ENCODE peak calls at places on chromosomes 13 and 19, in seven cellular contexts. H is activated CD4-positive, CD25-positive, alpha-beta regulatory T cell; G is T-helper 22 cell; U is lower lobe of right lung; S is anterior cingulate cortex; R is MV-4-11; I is breast epithelium. V is an unnamed sample.

GRCh38 chr19:19602136-19602712 is 16.3 kb downstream of the PBX4 start:
- DNase-seq in H (no peak), I (no peak), R (no peak), U (no peak), S (no peak), G (peak; percentile 67), V (no peak)

GRCh38 chr13:19634129-19634740 is 776 bp downstream of the MPHOSPH8 start:
- DNase-seq in G (peak; percentile 2), R (peak; percentile 21), S (no peak), I (peak; percentile 23), H (no peak), U (no peak), V (peak; percentile 35)

GRCh38 chr13:36294061-36294460 is 3.6 kb downstream of the CCDC169 start:
- DNase-seq in H (no peak), I (no peak), G (no peak), U (no peak), R (no peak), S (no peak), V (no peak)

GRCh38 chr19:48660854-48661731 is 11.7 kb downstream of the NTN5 start:
- DNase-seq in U (peak; percentile 90), G (peak; percentile 56), H (peak; percentile 57), R (peak; percentile 98), I (peak; percentile 83), S (peak; percentile 59), V (peak; percentile 95)

GRCh38 chr19:38644719-38645118 is 2.7 kb upstream of the ACTN4 start:
- DNase-seq in R (no peak), S (no peak), H (no peak), G (no peak), I (no peak), U (no peak), V (peak; percentile 79)

GRCh38 chr13:47168086-47168485 is 271.2 kb upstream of the HTR2A start:
- DNase-seq in G (no peak), H (no peak), R (peak; percentile 80), I (no peak), S (no peak), U (no peak), V (no peak)

GRCh38 chr13:32811297-32811800 is 204.9 kb upstream of the KL start:
- DNase-seq in U (no peak), H (no peak), G (no peak), I (no peak), S (no peak), R (peak; percentile 85), V (no peak)

GRCh38 chr13:101621099-101621498 is 168.6 kb downstream of the ITGBL1 start:
- DNase-seq in S (no peak), U (no peak), R (no peak), I (no peak), G (no peak), H (no peak), V (no peak)

GRCh38 chr13:94384217-94384905 is 95.1 kb downstream of the DCT start:
- DNase-seq in R (no peak), U (no peak), I (no peak), G (no peak), S (no peak), H (no peak), V (no peak)

GRCh38 chr19:28569132-28570114 is 643.5 kb downstream of the UQCRFS1 start:
- DNase-seq in U (no peak), G (no peak), I (no peak), R (no peak), H (no peak), S (no peak), V (no peak)

GRCh38 chr13:112781881-112782361 is 92.1 kb downstream of the ATP11A start:
- DNase-seq in U (peak; percentile 66), H (no peak), S (no peak), I (no peak), G (no peak), R (no peak), V (no peak)

GRCh38 chr13:29480893-29481525 is 114.5 kb downstream of the SLC7A1 start:
- DNase-seq in G (no peak), I (no peak), R (peak; percentile 16), H (no peak), S (peak; percentile 9), U (no peak), V (no peak)

GRCh38 chr13:60690607-60691006 is 293.6 kb downstream of the TDRD3 start:
- DNase-seq in H (no peak), U (no peak), S (no peak), I (no peak), G (no peak), R (no peak), V (no peak)

GRCh38 chr13:30971575-30971974 is 39.1 kb downstream of the TEX26 start:
- DNase-seq in I (no peak), S (no peak), H (no peak), U (no peak), R (no peak), G (no peak), V (no peak)

GRCh38 chr19:52638601-52639000 is 446 bp upstream of the ZNF83 start:
- DNase-seq in G (no peak), S (peak; percentile 25), U (peak; percentile 54), I (peak; percentile 29), H (no peak), R (peak; percentile 33), V (no peak)

GRCh38 chr19:15529774-15530372 is 21.5 kb downstream of the CYP4F22 start:
- DNase-seq in R (no peak), I (no peak), U (no peak), S (no peak), H (no peak), G (no peak), V (no peak)

GRCh38 chr13:65032825-65033224 is 2197.3 kb downstream of the PCDH9 start:
- DNase-seq in S (no peak), U (no peak), H (no peak), G (no peak), I (no peak), R (no peak), V (no peak)

GRCh38 chr19:48341006-48341405 is 15.7 kb downstream of the EMP3 start:
- DNase-seq in R (no peak), H (no peak), U (no peak), G (no peak), S (peak; percentile 38), I (no peak), V (no peak)

GRCh38 chr19:4913996-4914735 is 4.9 kb downstream of the UHRF1 start:
- DNase-seq in H (no peak), S (no peak), G (no peak), R (no peak), I (no peak), U (no peak), V (no peak)

GRCh38 chr13:30299746-30300145 is 7.6 kb downstream of the KATNAL1 start:
- DNase-seq in H (no peak), R (no peak), U (no peak), I (no peak), S (no peak), G (no peak), V (no peak)

GRCh38 chr13:25881946-25882574 is 169.8 kb downstream of the SHISA2 start:
- DNase-seq in R (no peak), H (no peak), G (no peak), U (no peak), I (no peak), S (no peak), V (peak; percentile 93)

GRCh38 chr19:41219924-41220567 is 1.0 kb downstream of the AXL start:
- DNase-seq in S (peak; percentile 6), R (no peak), G (no peak), U (no peak), I (no peak), H (no peak), V (no peak)

GRCh38 chr13:43206858-43207257 is 183.5 kb downstream of the DNAJC15 start:
- DNase-seq in I (no peak), U (no peak), G (no peak), R (no peak), S (no peak), H (no peak), V (no peak)

GRCh38 chr13:34070006-34070405 is 252.1 kb downstream of the RFC3 start:
- DNase-seq in H (no peak), R (no peak), I (no peak), U (no peak), S (no peak), G (no peak), V (no peak)

GRCh38 chr19:18249834-18250233 is 23.6 kb upstream of the PDE4C start:
- DNase-seq in S (no peak), I (no peak), G (no peak), H (no peak), R (no peak), U (no peak), V (no peak)

GRCh38 chr13:100875392-100876043 is 200.9 kb upstream of the TMTC4 start:
- DNase-seq in S (no peak), I (no peak), R (peak; percentile 73), H (no peak), U (no peak), G (no peak), V (peak; percentile 42)

GRCh38 chr13:39016789-39017188 is 21.1 kb downstream of the PROSER1 start:
- DNase-seq in R (peak; percentile 9), G (no peak), S (no peak), U (no peak), I (no peak), H (no peak), V (peak; percentile 9)

GRCh38 chr19:38385804-38386257 is 2.0 kb downstream of the GGN start:
- DNase-seq in S (no peak), I (no peak), G (no peak), R (no peak), H (no peak), U (no peak), V (no peak)

GRCh38 chr13:21549633-21550032 is 54.3 kb downstream of the MICU2 start:
- DNase-seq in I (no peak), G (no peak), H (no peak), S (no peak), U (no peak), R (peak; percentile 4), V (peak; percentile 15)

GRCh38 chr19:33828266-33829075 is 31.8 kb downstream of the KCTD15 start:
- DNase-seq in H (no peak), S (no peak), R (no peak), G (no peak), I (peak; percentile 10), U (no peak), V (no peak)

GRCh38 chr19:19670070-19670551 is 1.5 kb downstream of the ZNF101 start:
- DNase-seq in U (no peak), G (no peak), I (no peak), R (no peak), S (no peak), H (no peak), V (no peak)

GRCh38 chr13:50209646-50210045 is 194.4 kb downstream of the KCNRG start:
- DNase-seq in R (peak; percentile 54), I (no peak), U (no peak), S (no peak), H (no peak), G (no peak), V (no peak)

GRCh38 chr13:33554919-33555791 is 262.8 kb upstream of the RFC3 start:
- DNase-seq in G (no peak), U (no peak), H (no peak), R (no peak), I (no peak), S (no peak), V (no peak)

GRCh38 chr13:49265822-49266221 is 18.1 kb downstream of the CDADC1 start:
- DNase-seq in I (no peak), G (no peak), R (no peak), U (no peak), H (no peak), S (no peak), V (no peak)

GRCh38 chr19:34468400-34468799 is 13.2 kb upstream of the WTIP start:
- DNase-seq in H (no peak), G (no peak), R (peak; percentile 18), S (no peak), I (no peak), U (no peak), V (no peak)

GRCh38 chr13:47826481-47826880 is 174.6 kb downstream of the SUCLA2 start:
- DNase-seq in U (no peak), R (no peak), I (no peak), G (no peak), S (no peak), H (no peak), V (no peak)

GRCh38 chr19:33054623-33055022 is 10.1 kb downstream of the RHPN2 start:
- DNase-seq in H (no peak), I (peak; percentile 95), G (no peak), U (peak; percentile 48), R (no peak), S (no peak), V (peak; percentile 93)

GRCh38 chr13:90950134-90950533 is 397.4 kb upstream of the MIR17HG start:
- DNase-seq in U (no peak), H (no peak), G (no peak), S (no peak), I (no peak), R (peak; percentile 6), V (peak; percentile 37)